ENCODE peak calls at places on chromosome 4, in four cellular contexts. U, Q, R and M are unnamed samples.

GRCh38 chr4:4840351-4840750 is 19.1 kb upstream of the MSX1 start:
- DNase-seq in U (no peak), Q (no peak), R (no peak), M (no peak)

GRCh38 chr4:82801910-82802521 is 3.4 kb upstream of the SCD5 start:
- DNase-seq in U (no peak), Q (no peak), R (no peak), M (no peak)

GRCh38 chr4:106201373-106201772 is 114.6 kb downstream of the TBCK start:
- DNase-seq in U (no peak), Q (peak; percentile 19), R (no peak), M (no peak)

GRCh38 chr4:135718019-135718418 is 1516.4 kb upstream of the PABPC4L start:
- DNase-seq in U (no peak), Q (peak; percentile 4), R (no peak), M (no peak)

GRCh38 chr4:161949941-161950725 is 213.7 kb downstream of the FSTL5 start:
- DNase-seq in U (no peak), Q (no peak), R (no peak), M (no peak)

GRCh38 chr4:147244786-147245185 is 236.1 kb upstream of the EDNRA start:
- DNase-seq in U (no peak), Q (no peak), R (no peak), M (no peak)

GRCh38 chr4:48698029-48698901 is 81.8 kb downstream of the FRYL start:
- DNase-seq in U (no peak), Q (no peak), R (peak; percentile 30), M (no peak)

GRCh38 chr4:73208376-73208775 is 50.2 kb downstream of the ANKRD17 start:
- DNase-seq in U (no peak), Q (no peak), R (no peak), M (no peak)

GRCh38 chr4:54942735-54943134 is 182.7 kb downstream of the KDR start:
- DNase-seq in U (peak; percentile 33), Q (no peak), R (no peak), M (no peak)

GRCh38 chr4:78650106-78651021 is 98.8 kb downstream of the ANXA3 start:
- DNase-seq in U (no peak), Q (no peak), R (no peak), M (no peak)

GRCh38 chr4:159137176-159137575 is 34.3 kb downstream of the RAPGEF2 start:
- DNase-seq in U (no peak), Q (no peak), R (no peak), M (no peak)

GRCh38 chr4:61152433-61152832 is 47.7 kb upstream of the ADGRL3 start:
- DNase-seq in U (no peak), Q (no peak), R (no peak), M (no peak)

GRCh38 chr4:129240816-129241215 is 144.9 kb downstream of the C4orf33 start:
- DNase-seq in U (no peak), Q (peak; percentile 14), R (no peak), M (no peak)

GRCh38 chr4:126230244-126230643 is 915.5 kb downstream of the FAT4 start:
- DNase-seq in U (no peak), Q (no peak), R (no peak), M (no peak)

GRCh38 chr4:120616041-120616440 is 306.5 kb downstream of the PRDM5 start:
- DNase-seq in U (no peak), Q (no peak), R (no peak), M (no peak)

GRCh38 chr4:174340714-174341113 is 57.0 kb downstream of the CEP44 start:
- DNase-seq in U (no peak), Q (no peak), R (no peak), M (no peak)

GRCh38 chr4:30840571-30840970 is 120.4 kb downstream of the PCDH7 start:
- DNase-seq in U (no peak), Q (peak; percentile 33), R (no peak), M (no peak)

GRCh38 chr4:88104902-88105610 is 53.4 kb downstream of the ABCG2 start:
- DNase-seq in U (no peak), Q (no peak), R (no peak), M (no peak)

GRCh38 chr4:114077610-114078009 is 98.2 kb upstream of the ARSJ start:
- DNase-seq in U (no peak), Q (peak; percentile 53), R (no peak), M (no peak)

GRCh38 chr4:81682492-81682891 is 210.8 kb upstream of the RASGEF1B start:
- DNase-seq in U (no peak), Q (no peak), R (no peak), M (no peak)

GRCh38 chr4:159358226-159358625 is 255.3 kb downstream of the RAPGEF2 start:
- DNase-seq in U (no peak), Q (no peak), R (no peak), M (no peak)

GRCh38 chr4:16377887-16378286 is 151.6 kb upstream of the TAPT1 start:
- DNase-seq in U (no peak), Q (no peak), R (no peak), M (no peak)

GRCh38 chr4:173801876-173802713 is 272.1 kb upstream of the HAND2 start:
- DNase-seq in U (no peak), Q (no peak), R (no peak), M (no peak)